ENCODE peak calls at places on chromosomes 7 and 10, in seven cellular contexts. S is retinal pigment epithelial cell, L is choroid plexus epithelial cell, X is GM23338, B is thoracic aorta, M is right atrium auricular region, T is testis. N is an unnamed sample.

GRCh38 chr7:85554294-85554877 is 367.5 kb upstream of the SEMA3D start:
- DNase-seq in S (peak), L (peak), X (peak), B (no peak), M (no peak), T (peak), N (no peak)

GRCh38 chr10:27285093-27285492 is 44.5 kb upstream of the ACBD5 start:
- DNase-seq in S (no peak), L (peak), X (peak), B (no peak), M (no peak), T (peak), N (no peak)

GRCh38 chr10:132889556-132889955 is 52.8 kb downstream of the CFAP46 start:
- DNase-seq in S (no peak), L (no peak), X (no peak), B (no peak), M (no peak), T (no peak), N (no peak)

GRCh38 chr7:108407674-108408073 is 48.6 kb downstream of the NRCAM start:
- DNase-seq in S (no peak), L (no peak), X (no peak), B (no peak), M (no peak), T (no peak), N (no peak)

GRCh38 chr10:132910186-132910880 is 32.0 kb downstream of the CFAP46 start:
- DNase-seq in S (no peak), L (no peak), X (no peak), B (no peak), M (no peak), T (no peak), N (no peak)

GRCh38 chr7:157663061-157663863 is 326.5 kb downstream of the DNAJB6 start:
- DNase-seq in S (no peak), L (peak), X (no peak), B (no peak), M (no peak), T (peak), N (no peak)

GRCh38 chr10:22230331-22230833 is 12.6 kb upstream of the EBLN1 start:
- DNase-seq in S (no peak), L (peak), X (peak), B (no peak), M (no peak), T (peak), N (no peak)

GRCh38 chr7:147332988-147333387 is 1216.4 kb downstream of the CNTNAP2 start:
- DNase-seq in S (no peak), L (no peak), X (no peak), B (no peak), M (no peak), T (no peak), N (no peak)

GRCh38 chr7:115183431-115184057 is 261.6 kb downstream of the MDFIC start:
- DNase-seq in S (peak), L (peak), X (no peak), B (no peak), M (no peak), T (no peak), N (no peak)

GRCh38 chr10:128324058-128324457 is 197.8 kb upstream of the MKI67 start:
- DNase-seq in S (no peak), L (no peak), X (peak), B (no peak), M (no peak), T (peak), N (no peak)

GRCh38 chr10:132655735-132656134 is 118.1 kb downstream of the INPP5A start:
- DNase-seq in S (no peak), L (no peak), X (no peak), B (no peak), M (no peak), T (no peak), N (peak)

DNA sequence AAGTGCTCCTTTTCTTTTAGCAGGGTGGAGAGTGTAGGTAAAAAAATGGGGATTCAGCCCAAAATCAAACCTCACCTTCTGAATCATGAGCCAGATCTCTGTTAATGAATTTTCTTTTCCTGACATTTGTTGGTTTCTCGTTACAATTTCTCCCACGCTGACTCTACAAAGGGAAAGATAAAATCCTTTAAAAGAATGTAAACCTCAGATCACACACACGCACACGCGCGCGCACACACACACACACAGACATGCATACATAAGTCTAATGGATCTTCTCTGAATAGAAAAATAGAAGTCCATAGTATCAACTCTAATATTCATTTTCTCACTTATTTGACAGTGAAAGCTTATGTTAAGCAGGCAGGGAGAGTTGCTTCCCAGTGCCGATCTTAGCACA is 1.5 kb downstream of the ETV1 start:
- DNase-seq in S (no peak), L (peak), X (no peak), B (no peak), M (no peak), T (no peak), N (no peak)
- H3K4me3 ChIP-seq in S (peak), L (peak), X (peak), B (peak), M (peak), T (peak), N (peak)

GRCh38 chr7:121985476-121985875 is 112.5 kb downstream of the PTPRZ1 start:
- DNase-seq in S (no peak), L (peak), X (peak), B (no peak), M (no peak), T (no peak), N (no peak)
- TF ChIP-seq CTCF in S (no peak), L (peak), X (peak), B (no peak), M (no peak), T (no peak), N (no peak)

GRCh38 chr7:76326646-76327233 is 24.3 kb downstream of the HSPB1 start:
- DNase-seq in S (no peak), L (peak), X (no peak), B (no peak), M (no peak), T (no peak), N (no peak)

GRCh38 chr7:76328390-76328789 is 25.9 kb downstream of the HSPB1 start:
- DNase-seq in S (no peak), L (no peak), X (no peak), B (no peak), M (no peak), T (no peak), N (no peak)

GRCh38 chr7:76327610-76328009 is 25.1 kb downstream of the HSPB1 start:
- DNase-seq in S (no peak), L (no peak), X (no peak), B (no peak), M (no peak), T (no peak), N (no peak)

GRCh38 chr7:76325092-76325491 is 22.6 kb downstream of the HSPB1 start:
- DNase-seq in S (no peak), L (no peak), X (no peak), B (no peak), M (no peak), T (no peak), N (no peak)

DNA sequence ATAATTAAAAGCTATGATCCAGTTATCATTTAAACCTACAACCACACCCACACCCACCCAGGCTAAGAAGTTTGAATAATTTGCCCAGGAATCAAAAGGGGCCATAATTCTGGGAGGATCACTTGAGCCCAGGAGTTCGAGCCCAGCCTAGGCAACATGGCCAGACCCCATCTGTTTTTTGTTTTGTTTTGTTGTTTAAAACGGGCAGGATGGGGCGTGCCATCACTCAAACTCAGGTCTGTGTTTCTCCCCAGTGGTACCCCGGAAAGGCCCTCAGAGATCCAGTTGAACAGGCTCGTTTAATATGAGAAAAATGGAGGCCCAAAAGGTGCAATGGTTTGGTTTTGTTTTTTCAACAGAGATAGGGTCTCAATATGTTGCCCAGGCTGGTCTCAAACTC is 23.3 kb downstream of the HSPB1 start:
- DNase-seq in S (no peak), L (no peak), X (no peak), B (no peak), M (no peak), T (no peak), N (no peak)
- H3K4me3 ChIP-seq in S (no peak), L (no peak), X (no peak), B (no peak), M (no peak), T (no peak), N (no peak)

DNA sequence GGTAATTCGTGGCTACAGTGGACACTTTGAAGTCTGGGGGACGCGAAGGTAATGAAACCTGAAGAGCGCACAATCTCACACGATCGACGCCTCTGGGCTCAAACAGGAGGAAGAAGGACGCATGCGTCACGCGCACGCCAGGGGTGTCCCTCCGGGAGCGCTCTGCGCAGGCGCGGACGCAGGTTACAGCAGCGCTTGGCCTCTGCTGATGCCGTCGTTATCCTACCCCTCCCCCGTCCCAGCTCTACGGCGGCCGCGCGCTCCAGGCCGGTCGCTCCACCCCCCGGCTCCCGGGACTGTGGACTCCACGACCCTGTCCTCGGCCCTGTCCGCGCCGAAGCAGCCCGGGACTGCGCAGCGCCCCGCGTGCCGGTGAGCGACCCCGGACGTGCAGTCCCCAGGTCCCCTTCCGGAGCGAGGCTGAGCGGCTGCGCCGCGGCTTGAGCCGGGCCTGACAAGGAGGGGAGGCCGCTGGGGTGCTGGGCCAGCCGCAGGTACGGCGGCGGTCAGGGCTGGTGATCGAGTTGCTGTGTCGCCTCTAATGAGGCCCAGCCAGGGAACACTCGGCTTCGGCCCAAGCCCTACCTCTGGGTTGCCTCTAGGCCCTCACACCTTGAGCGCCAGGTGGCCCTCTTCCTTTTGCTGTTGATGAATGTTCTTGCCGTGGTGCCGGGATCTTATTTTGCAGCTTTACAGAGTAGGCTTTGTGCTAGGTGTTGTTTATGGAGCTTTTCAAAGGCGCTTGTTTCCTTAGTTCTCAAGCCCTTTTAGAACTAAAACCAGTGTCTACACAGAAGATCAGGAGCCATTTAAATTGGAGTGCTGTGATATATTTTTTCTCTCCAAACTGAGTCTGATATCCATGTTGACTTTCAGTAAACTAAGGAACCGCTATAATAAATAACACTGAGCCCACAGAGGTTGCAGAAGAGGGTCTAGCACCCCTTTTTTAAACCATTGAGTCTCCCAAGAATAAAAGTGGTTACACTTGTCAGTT is at the start of gene TMEM106B:
- DNase-seq in S (peak), L (peak), X (peak), B (peak), M (peak), T (peak), N (peak)
- TF ChIP-seq CTCF in S (no peak), L (peak), X (no peak), B (no peak), M (no peak), T (no peak), N (no peak)

GRCh38 chr7:12690041-12690878 is 2.8 kb downstream of the ARL4A start:
- DNase-seq in S (no peak), L (no peak), X (no peak), B (no peak), M (no peak), T (no peak), N (no peak)
- H3K4me3 ChIP-seq in S (peak), L (peak), X (peak), B (peak), M (peak), T (no peak), N (peak)

N was measured in lower lobe of right lung.